ENCODE peak calls at places on chromosomes 13 and 19, in seven cellular contexts. K, R, H, T, M, L and I are unnamed samples. For H3K4me1, the result is how much of the 10 kb centered on the place peaks cover.

GRCh38 chr13:30191491-30192100 is 115.8 kb downstream of the KATNAL1 start:
- DNase-seq in H (no peak), K (no peak), R (no peak), L (no peak), T (no peak), M (no peak), I (no peak)

GRCh38 chr19:2540646-2541454 is 64.9 kb downstream of the GADD45B start:
- DNase-seq in H (peak), M (peak), R (peak), T (peak), K (peak), L (peak), I (peak)

GRCh38 chr13:101919541-101920306 is 467.2 kb downstream of the ITGBL1 start:
- DNase-seq in M (no peak), R (no peak), K (no peak), T (no peak), H (peak), L (no peak), I (no peak)

GRCh38 chr13:60574706-60575105 is 177.7 kb downstream of the TDRD3 start:
- DNase-seq in R (no peak), K (no peak), T (no peak), M (no peak), L (no peak), H (no peak), I (no peak)

GRCh38 chr13:113887700-113888201 is 23.9 kb upstream of the GAS6 start:
- DNase-seq in R (no peak), T (no peak), H (peak), M (no peak), L (no peak), K (no peak), I (no peak)

GRCh38 chr19:34962945-34963530 is 991 bp downstream of the ZNF792 start:
- DNase-seq in L (no peak), M (no peak), K (no peak), H (no peak), R (no peak), T (no peak), I (no peak)

GRCh38 chr13:100432611-100433010 is 156.0 kb downstream of the GGACT start:
- DNase-seq in R (no peak), K (no peak), T (no peak), L (no peak), M (no peak), H (no peak), I (no peak)

GRCh38 chr13:28329395-28330158 is 165.4 kb downstream of the FLT1 start:
- DNase-seq in L (no peak), K (no peak), T (no peak), R (no peak), M (no peak), H (no peak), I (no peak)

DNA sequence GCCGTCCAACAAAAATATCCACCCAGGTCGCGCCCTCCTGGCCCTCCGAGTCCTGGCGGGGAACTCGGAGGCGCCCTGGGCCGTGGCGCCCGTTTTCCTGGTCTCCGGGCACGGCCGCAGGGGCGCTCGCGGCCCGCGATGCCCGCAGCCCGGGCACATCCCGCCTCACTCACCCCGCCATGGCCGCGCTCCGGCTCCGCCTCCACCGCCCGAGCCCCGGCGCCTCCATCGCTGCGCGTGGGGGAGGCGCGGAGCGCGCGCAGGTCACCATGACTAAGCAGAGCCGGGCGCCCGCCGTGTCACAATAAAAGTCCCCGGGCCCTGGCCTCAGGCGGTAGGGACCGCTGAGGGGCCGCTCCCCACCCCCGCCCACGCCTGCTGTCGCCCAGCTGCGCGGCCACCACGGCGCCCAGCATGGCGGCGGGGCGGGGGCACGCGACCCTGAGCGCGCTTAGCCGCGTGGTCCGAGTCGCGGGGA is 593 bp downstream of the KEAP1 start:
- DNase-seq in T (peak), M (no peak), K (peak), H (peak), R (peak), L (peak), I (peak)
- TF ChIP-seq CTCF in T (no peak), M (peak), K (no peak), H (no peak), R (no peak), L (no peak), I (peak)

DNA sequence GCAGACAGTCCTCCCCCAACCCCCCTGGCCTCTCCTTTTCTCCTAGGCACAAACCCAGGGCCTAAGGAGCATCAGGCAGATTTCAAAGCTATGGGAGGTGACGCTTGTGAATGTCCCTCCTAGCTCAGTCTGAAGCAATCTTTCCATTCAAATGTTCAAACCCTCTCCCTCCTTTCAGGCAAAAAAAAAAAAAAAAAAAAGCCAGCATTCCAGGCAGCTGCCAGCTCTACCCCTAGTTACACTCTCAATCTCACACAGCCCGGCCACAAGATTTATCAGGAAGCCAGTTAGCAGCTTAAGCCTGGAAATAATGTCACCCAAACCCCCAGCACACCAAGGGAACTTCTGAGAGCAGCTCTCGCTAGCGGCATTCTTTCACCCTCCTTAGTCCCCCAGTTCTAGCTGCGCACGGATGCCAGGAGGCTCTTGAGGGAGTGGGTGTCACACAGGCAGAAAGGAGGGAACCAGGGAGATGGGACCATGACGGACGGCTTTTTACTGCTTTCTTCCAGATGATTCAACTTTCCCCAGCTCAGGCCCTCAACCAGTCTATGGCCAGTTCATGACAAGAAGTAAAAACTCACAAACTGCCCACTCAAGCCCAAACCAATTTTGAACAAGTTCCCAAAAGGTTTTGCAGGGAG is 6.3 kb downstream of the SH3GL1 start:
- DNase-seq in L (no peak), M (no peak), K (no peak), H (peak), R (no peak), T (peak), I (no peak)
- H3K4me1 ChIP-seq in L (under half), M (under half), K (under half), H (half or more), R (half or more), T (under half), I (half or more)

DNA sequence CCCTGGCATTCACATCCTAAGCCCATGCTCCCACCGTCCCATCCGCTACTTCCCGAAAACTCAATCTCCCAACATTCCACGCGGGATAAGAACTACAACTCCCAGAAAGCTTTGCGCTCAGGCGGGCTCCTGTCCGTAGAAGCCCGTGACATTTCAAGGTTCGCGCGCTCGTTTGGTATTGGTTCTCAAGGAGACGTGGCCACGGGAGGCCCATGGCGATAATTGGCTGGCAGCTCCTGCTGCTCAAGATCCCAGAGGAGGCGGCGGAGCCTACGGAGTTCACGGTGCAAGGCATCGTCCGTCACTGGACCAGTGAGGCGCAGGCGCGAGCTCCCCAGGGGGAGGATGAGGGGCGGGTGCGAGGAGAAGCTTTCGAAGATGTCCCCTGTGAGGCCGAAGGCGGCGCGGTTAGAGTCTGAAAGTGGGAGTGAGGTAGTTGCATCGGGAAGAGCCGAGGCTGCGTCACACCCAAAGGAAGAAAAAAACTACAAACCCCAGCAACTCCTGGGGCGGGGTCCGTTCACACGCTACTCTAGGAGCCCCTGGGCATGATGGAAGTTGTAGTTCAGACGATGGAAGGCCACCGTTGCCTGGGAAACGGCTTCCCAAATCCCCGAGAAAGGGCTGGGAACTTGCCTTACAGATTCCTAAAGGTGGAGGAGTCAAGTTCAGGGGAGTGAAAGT is 1.2 kb upstream of the MAMSTR start:
- DNase-seq in H (peak), R (peak), K (peak), T (peak), L (peak), M (peak), I (peak)
- TF ChIP-seq CTCF in H (no peak), R (no peak), K (no peak), T (no peak), L (no peak), M (no peak), I (no peak)

GRCh38 chr13:49453465-49453864 is 9.4 kb downstream of the SETDB2 start:
- DNase-seq in H (no peak), K (no peak), L (no peak), T (no peak), M (no peak), R (no peak), I (no peak)

GRCh38 chr13:49456156-49456555 is 12.1 kb downstream of the SETDB2 start:
- DNase-seq in T (no peak), K (no peak), H (no peak), L (no peak), M (no peak), R (no peak), I (no peak)

GRCh38 chr13:49452725-49453457 is 8.8 kb downstream of the SETDB2 start:
- DNase-seq in L (no peak), M (no peak), K (no peak), T (no peak), R (no peak), H (no peak), I (no peak)

GRCh38 chr13:49454388-49455015 is 10.4 kb downstream of the SETDB2 start:
- DNase-seq in L (no peak), K (no peak), H (no peak), M (no peak), T (no peak), R (no peak), I (no peak)

GRCh38 chr13:49455016-49455398 is 10.9 kb downstream of the SETDB2 start:
- DNase-seq in H (no peak), K (no peak), T (no peak), R (no peak), L (no peak), M (no peak), I (no peak)
- H3K4me1 ChIP-seq in H (under half), K (under half), T (under half), R (under half), L (under half), M (under half), I (under half)